ENCODE peak calls at places on chromosomes 12 and 14, in seven cellular contexts. S is fibroblast of pulmonary artery; U is GM20000; Q is RWPE2; O is AG04449; P is CD8-positive, alpha-beta T cell; Y is left ventricle myocardium inferior. W is an unnamed sample.

GRCh38 chr12:58285551-58285950 is 344.2 kb downstream of the ATP23 start:
- DNase-seq in S (no peak), Y (no peak), P (no peak), O (no peak), Q (no peak), U (no peak), W (no peak)

GRCh38 chr12:2853626-2854025 is 3.2 kb downstream of the TEX52 start:
- DNase-seq in S (peak), U (peak), P (peak), O (no peak), Y (peak), Q (peak), W (peak)

GRCh38 chr14:23829736-23830474 is 123.7 kb upstream of the DHRS4 start:
- DNase-seq in O (peak), Y (no peak), Q (peak), P (no peak), U (no peak), S (peak), W (no peak)

GRCh38 chr12:9669534-9669933 is at the start of gene CLEC2D:
- DNase-seq in P (no peak), S (no peak), U (peak), Y (no peak), Q (no peak), O (no peak), W (no peak)

GRCh38 chr14:34450542-34450915 is 11.5 kb downstream of the SPTSSA start:
- DNase-seq in U (no peak), Q (no peak), O (no peak), Y (no peak), S (no peak), P (no peak), W (no peak)

GRCh38 chr12:53664191-53664590 is 11.7 kb downstream of the ATP5MC2 start:
- DNase-seq in P (no peak), S (no peak), Q (no peak), U (no peak), O (no peak), Y (no peak), W (no peak)

GRCh38 chr12:57031228-57031670 is 14.9 kb upstream of the TAC3 start:
- DNase-seq in U (peak), P (no peak), S (no peak), Y (no peak), Q (no peak), O (no peak), W (no peak)

GRCh38 chr12:32644455-32644854 is 34.6 kb upstream of the DNM1L start:
- DNase-seq in Y (no peak), S (peak), P (no peak), U (no peak), O (no peak), Q (no peak), W (no peak)

GRCh38 chr12:8609061-8609570 is 3.5 kb downstream of the AICDA start:
- DNase-seq in S (peak), Q (no peak), O (peak), P (no peak), U (peak), Y (no peak), W (no peak)

GRCh38 chr12:55037349-55037748 is 17.6 kb downstream of the NEUROD4 start:
- DNase-seq in S (no peak), Y (no peak), U (no peak), O (no peak), P (no peak), Q (no peak), W (no peak)

GRCh38 chr14:104706733-104707628 is 17.0 kb upstream of the ADSS1 start:
- DNase-seq in S (no peak), P (no peak), U (no peak), Q (no peak), O (no peak), Y (no peak), W (no peak)

GRCh38 chr12:32273712-32274111 is 125.6 kb upstream of the FGD4 start:
- DNase-seq in S (no peak), Q (no peak), O (no peak), P (peak), U (peak), Y (peak), W (no peak)

GRCh38 chr12:57129311-57130288 is 1.3 kb downstream of the LRP1 start:
- DNase-seq in Y (no peak), Q (no peak), S (peak), P (no peak), O (no peak), U (no peak), W (no peak)

GRCh38 chr12:99600388-99600787 is 47.2 kb upstream of the GARIN6 start:
- DNase-seq in U (no peak), Q (no peak), S (no peak), O (no peak), Y (no peak), P (no peak), W (no peak)

GRCh38 chr14:94761348-94761998 is 8.4 kb downstream of the GSC start:
- DNase-seq in U (no peak), P (no peak), S (no peak), Y (no peak), Q (no peak), O (no peak), W (no peak)

GRCh38 chr14:101480747-101481530 is 80.4 kb upstream of the DIO3 start:
- DNase-seq in O (no peak), U (no peak), Y (no peak), P (no peak), S (peak), Q (peak), W (no peak)

GRCh38 chr12:75694891-75695290 is 183.5 kb upstream of the KRR1 start:
- DNase-seq in S (no peak), Q (no peak), U (no peak), P (no peak), Y (no peak), O (no peak), W (no peak)

GRCh38 chr12:113097716-113098427 is 37.7 kb downstream of the RASAL1 start:
- DNase-seq in S (peak), Q (no peak), U (no peak), O (no peak), Y (peak), P (no peak), W (no peak)

GRCh38 chr12:1732914-1733313 is 42.0 kb downstream of the ADIPOR2 start:
- DNase-seq in Y (no peak), S (no peak), P (no peak), Q (no peak), O (no peak), U (no peak), W (no peak)

GRCh38 chr14:66495214-66496098 is 9.3 kb downstream of the CCDC196 start:
- DNase-seq in U (peak), P (peak), S (peak), O (no peak), Q (no peak), Y (no peak), W (no peak)

GRCh38 chr14:88518592-88519512 is 36.0 kb downstream of the PTPN21 start:
- DNase-seq in O (peak), U (no peak), Y (no peak), P (no peak), S (peak), Q (no peak), W (no peak)

GRCh38 chr14:65915125-65915524 is 502.6 kb downstream of the FUT8 start:
- DNase-seq in Y (no peak), O (no peak), U (no peak), Q (no peak), S (peak), P (no peak), W (no peak)

GRCh38 chr12:96140110-96140509 is 54.1 kb upstream of the ELK3 start:
- DNase-seq in Y (no peak), S (peak), O (peak), P (no peak), Q (no peak), U (no peak), W (no peak)

GRCh38 chr12:92597997-92598396 is 104.8 kb upstream of the PLEKHG7 start:
- DNase-seq in P (no peak), U (no peak), Q (no peak), Y (no peak), S (peak), O (no peak), W (no peak)

GRCh38 chr12:54549774-54550451 is 512 bp downstream of the PDE1B start:
- DNase-seq in O (no peak), Q (no peak), U (no peak), S (no peak), P (no peak), Y (no peak), W (no peak)

GRCh38 chr14:33979613-33980276 is 28.9 kb upstream of the EGLN3 start:
- DNase-seq in Q (no peak), P (no peak), U (no peak), O (no peak), S (no peak), Y (no peak), W (no peak)

GRCh38 chr14:32779845-32780244 is 158.8 kb upstream of the NPAS3 start:
- DNase-seq in P (no peak), S (peak), Q (no peak), U (no peak), O (no peak), Y (no peak), W (no peak)

GRCh38 chr12:104971276-104971675 is 13.2 kb upstream of the SLC41A2 start:
- DNase-seq in Q (no peak), U (no peak), P (no peak), S (no peak), O (no peak), Y (no peak), W (no peak)

GRCh38 chr14:38129705-38130104 is 78.0 kb upstream of the SSTR1 start:
- DNase-seq in Q (no peak), U (no peak), O (no peak), S (no peak), Y (no peak), P (no peak), W (peak)

GRCh38 chr12:116601933-116602809 is 43.0 kb downstream of the MAP1LC3B2 start:
- DNase-seq in Y (no peak), U (no peak), O (no peak), P (no peak), S (peak), Q (no peak), W (no peak)

GRCh38 chr14:93105362-93105761 is 10.4 kb downstream of the ITPK1 start:
- DNase-seq in Q (no peak), P (no peak), Y (peak), U (no peak), S (peak), O (peak), W (no peak)

GRCh38 chr14:73665130-73665529 is 20.3 kb downstream of the DNAL1 start:
- DNase-seq in O (no peak), Q (no peak), U (no peak), S (no peak), Y (no peak), P (no peak), W (no peak)

GRCh38 chr12:93223440-93224426 is 154.0 kb upstream of the NUDT4 start:
- DNase-seq in O (no peak), U (no peak), P (no peak), Y (no peak), Q (no peak), S (peak), W (no peak)

GRCh38 chr14:100305446-100306255 is 593 bp downstream of the SLC25A29 start:
- DNase-seq in Y (peak), S (no peak), U (no peak), P (peak), O (no peak), Q (no peak), W (no peak)

DNA sequence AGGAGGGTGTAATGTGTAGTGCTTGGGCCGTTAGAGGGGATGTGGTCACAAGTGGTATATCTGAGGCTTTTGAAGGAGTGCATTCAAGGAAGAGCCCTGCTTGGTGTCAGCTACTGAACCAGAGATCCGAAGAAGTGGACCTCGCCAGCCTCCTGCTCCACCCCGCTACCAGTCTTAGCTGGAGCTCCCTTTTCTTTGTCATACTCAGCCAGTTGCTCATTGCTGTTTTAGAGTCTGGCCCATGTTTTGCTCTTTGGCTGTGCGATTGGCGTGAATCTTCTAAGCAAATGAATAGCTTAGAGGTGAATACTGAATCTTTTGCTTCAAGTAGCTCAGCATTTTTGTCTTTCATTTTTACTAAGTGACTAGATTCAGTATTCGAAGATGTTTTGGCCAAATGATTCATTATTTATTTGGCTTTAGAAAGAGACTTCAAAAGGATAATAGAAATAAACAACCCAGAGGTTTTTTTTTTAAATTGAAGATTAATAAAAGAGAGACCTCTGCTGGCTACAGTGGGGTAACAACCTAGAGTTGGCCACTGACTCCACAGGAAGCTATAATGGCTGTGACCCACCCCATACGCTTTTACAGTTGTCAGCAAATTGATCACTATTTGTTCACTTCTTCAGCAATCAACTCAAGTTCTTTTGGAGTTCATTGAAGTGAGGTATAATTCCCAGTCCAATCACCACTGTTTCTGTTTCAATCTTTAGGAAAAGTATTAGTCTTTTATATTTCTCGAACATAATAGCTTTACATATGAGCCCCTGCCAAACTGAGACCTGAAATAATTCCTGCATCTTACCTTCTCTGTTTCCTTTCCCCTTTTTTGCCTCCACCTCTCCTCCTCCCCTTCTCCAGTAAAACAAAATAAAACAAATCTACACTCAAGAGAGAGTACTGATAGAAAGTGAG is 19.9 kb downstream of the CDKN1B start:
- DNase-seq in Q (no peak), U (peak), O (no peak), P (no peak), Y (no peak), S (peak), W (no peak)
- TF ChIP-seq CTCF in Q (peak), U (no peak), O (peak), P (peak), Y (peak), S (peak), W (peak)

GRCh38 chr14:102759416-102759815 is 17.8 kb upstream of the TRAF3 start:
- DNase-seq in P (no peak), Y (no peak), Q (no peak), U (no peak), S (no peak), O (no peak), W (no peak)
- TF ChIP-seq CTCF in P (no peak), Y (no peak), Q (no peak), U (no peak), S (no peak), O (no peak), W (no peak)

GRCh38 chr12:27937768-27938167 is 34.8 kb downstream of the PTHLH start:
- DNase-seq in O (no peak), Q (no peak), Y (no peak), U (no peak), S (peak), P (no peak), W (no peak)

GRCh38 chr12:27940245-27940644 is 32.3 kb downstream of the PTHLH start:
- DNase-seq in U (no peak), P (no peak), S (no peak), O (no peak), Y (no peak), Q (no peak), W (no peak)

GRCh38 chr12:27940756-27941402 is 31.7 kb downstream of the PTHLH start:
- DNase-seq in P (peak), S (peak), U (peak), Q (no peak), Y (peak), O (no peak), W (no peak)

GRCh38 chr12:27934278-27934677 is 38.3 kb downstream of the PTHLH start:
- DNase-seq in P (no peak), S (no peak), Q (no peak), Y (no peak), O (no peak), U (no peak), W (no peak)

DNA sequence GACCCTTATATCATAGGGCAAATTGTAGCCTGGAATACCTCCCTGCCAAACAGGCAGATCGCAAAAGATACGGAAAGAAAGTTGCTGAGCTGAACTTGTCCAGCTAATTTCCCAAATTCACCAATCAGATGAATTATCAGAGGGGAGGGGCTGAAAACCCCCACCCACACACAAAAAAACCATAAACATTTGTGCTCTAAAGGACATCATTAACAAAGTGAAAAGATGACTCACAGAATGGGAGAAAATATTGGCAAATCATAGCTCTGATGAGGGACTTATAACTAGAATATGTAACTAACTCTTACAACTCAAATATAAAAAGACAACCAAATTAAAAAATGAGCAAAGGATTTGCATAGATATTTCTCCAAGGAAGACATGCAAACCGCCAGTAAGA is 36.3 kb downstream of the PTHLH start:
- DNase-seq in Y (no peak), Q (no peak), S (no peak), O (no peak), P (no peak), U (no peak), W (no peak)
- TF ChIP-seq CTCF in Y (no peak), Q (no peak), S (no peak), O (no peak), P (no peak), U (no peak), W (no peak)

GRCh38 chr12:51419473-51420228 is 5.0 kb upstream of the SLC4A8 start:
- DNase-seq in U (no peak), S (peak), O (no peak), P (no peak), Q (no peak), Y (no peak), W (no peak)
- TF ChIP-seq CTCF in U (no peak), S (peak), O (no peak), P (no peak), Q (no peak), Y (no peak), W (peak)

GRCh38 chr12:110245278-110245868 is 35.7 kb upstream of the ATP2A2 start:
- DNase-seq in U (peak), Y (peak), S (no peak), Q (no peak), P (peak), O (no peak), W (no peak)
- TF ChIP-seq CTCF in U (peak), Y (peak), S (peak), Q (peak), P (no peak), O (peak), W (peak)

GRCh38 chr12:45737638-45738037 is 8.1 kb downstream of the ARID2 start:
- DNase-seq in P (no peak), S (no peak), Y (no peak), Q (no peak), U (no peak), O (no peak), W (no peak)
- TF ChIP-seq CTCF in P (no peak), S (no peak), Y (no peak), Q (no peak), U (no peak), O (no peak), W (no peak)

DNA sequence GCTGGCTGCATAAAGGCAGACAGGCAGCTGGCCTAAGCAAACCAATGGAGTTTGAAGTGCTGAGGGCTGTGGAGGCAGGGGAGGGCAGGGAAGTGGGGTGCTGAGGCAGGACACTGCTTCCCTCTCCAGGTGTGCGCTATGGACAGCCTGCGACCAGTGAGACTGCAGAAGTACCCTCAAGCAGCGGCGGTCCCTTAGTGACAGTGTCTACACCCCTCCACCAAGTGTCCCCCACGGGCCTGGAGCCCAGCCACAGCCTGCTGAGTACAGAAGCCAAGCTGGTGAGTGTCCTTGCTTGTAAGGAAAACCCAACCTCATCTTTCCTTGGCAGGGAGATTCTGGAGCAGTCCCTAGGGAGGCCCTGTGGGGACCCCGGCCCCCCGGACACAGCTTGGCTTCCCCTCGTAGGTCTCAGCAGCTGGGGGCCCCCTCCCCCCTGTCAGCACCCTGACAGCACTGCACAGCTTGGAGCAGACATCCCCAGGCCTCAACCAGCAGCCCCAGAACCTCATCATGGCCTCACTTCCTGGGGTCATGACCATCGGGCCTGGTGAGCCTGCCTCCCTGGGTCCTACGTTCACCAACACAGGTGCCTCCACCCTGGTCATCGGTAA is 17.9 kb downstream of the HNF1A start:
- DNase-seq in Y (no peak), P (no peak), O (no peak), U (no peak), Q (no peak), S (no peak), W (no peak)
- TF ChIP-seq CTCF in Y (no peak), P (no peak), O (no peak), U (no peak), Q (no peak), S (no peak), W (no peak)